ENCODE peak calls at places on chromosomes 12 and 14, in five cellular contexts. One of them, this sample, is unnamed. For H3K27me3, the result is how much of the 10 kb centered on the place peaks cover.

GRCh38 chr12:83016226-83016835 is 329.6 kb downstream of the TMTC2 start:
- DNase-seq in left lung: no peak
- DNase-seq in PC-9: peak
- DNase-seq in effector memory CD4-positive, alpha-beta T cell: no peak
- DNase-seq in testis: peak
- DNase-seq in this sample: no peak

GRCh38 chr14:85060116-85060515 is 469.8 kb upstream of the FLRT2 start:
- DNase-seq in PC-9: no peak
- DNase-seq in testis: no peak
- DNase-seq in effector memory CD4-positive, alpha-beta T cell: no peak
- DNase-seq in left lung: no peak
- DNase-seq in this sample: no peak

GRCh38 chr14:74611672-74612345 is at the start of gene LTBP2:
- DNase-seq in testis: peak
- DNase-seq in PC-9: peak
- DNase-seq in left lung: peak
- DNase-seq in effector memory CD4-positive, alpha-beta T cell: no peak
- DNase-seq in this sample: no peak

GRCh38 chr14:68487805-68488590 is 304.9 kb downstream of the ZFP36L1 start:
- DNase-seq in testis: no peak
- DNase-seq in left lung: no peak
- DNase-seq in effector memory CD4-positive, alpha-beta T cell: no peak
- DNase-seq in PC-9: peak
- DNase-seq in this sample: no peak

GRCh38 chr14:80055912-80056801 is 155.1 kb downstream of the DIO2 start:
- DNase-seq in effector memory CD4-positive, alpha-beta T cell: no peak
- DNase-seq in PC-9: peak
- DNase-seq in testis: peak
- DNase-seq in left lung: no peak
- DNase-seq in this sample: no peak

GRCh38 chr12:124321040-124321481 is 26.2 kb downstream of the RFLNA start:
- DNase-seq in effector memory CD4-positive, alpha-beta T cell: peak
- DNase-seq in testis: peak
- DNase-seq in left lung: peak
- DNase-seq in PC-9: peak
- DNase-seq in this sample: no peak

GRCh38 chr12:122182887-122183587 is at the start of gene LRRC43:
- DNase-seq in testis: peak
- DNase-seq in left lung: peak
- DNase-seq in effector memory CD4-positive, alpha-beta T cell: no peak
- DNase-seq in PC-9: peak
- DNase-seq in this sample: no peak

GRCh38 chr12:18723752-18724151 is 14.1 kb downstream of the PLCZ1 start:
- DNase-seq in PC-9: peak
- DNase-seq in testis: no peak
- DNase-seq in left lung: no peak
- DNase-seq in effector memory CD4-positive, alpha-beta T cell: no peak
- DNase-seq in this sample: no peak

GRCh38 chr12:55720894-55721444 is 776 bp downstream of the RDH5 start:
- DNase-seq in left lung: peak
- DNase-seq in testis: peak
- DNase-seq in PC-9: peak
- DNase-seq in effector memory CD4-positive, alpha-beta T cell: no peak
- DNase-seq in this sample: no peak

GRCh38 chr12:63064080-63064479 is 86.9 kb downstream of the AVPR1A start:
- DNase-seq in testis: no peak
- DNase-seq in PC-9: no peak
- DNase-seq in effector memory CD4-positive, alpha-beta T cell: no peak
- DNase-seq in left lung: no peak
- DNase-seq in this sample: no peak

GRCh38 chr14:91292476-91292875 is 48.0 kb upstream of the GPR68 start:
- DNase-seq in effector memory CD4-positive, alpha-beta T cell: no peak
- DNase-seq in testis: no peak
- DNase-seq in PC-9: no peak
- DNase-seq in left lung: no peak
- DNase-seq in this sample: no peak

GRCh38 chr12:25063873-25064598 is 115.1 kb upstream of the BCAT1 start:
- DNase-seq in effector memory CD4-positive, alpha-beta T cell: no peak
- DNase-seq in left lung: no peak
- DNase-seq in testis: no peak
- DNase-seq in PC-9: no peak
- DNase-seq in this sample: no peak

GRCh38 chr12:122951979-122952892 is 14.0 kb downstream of the ABCB9 start:
- DNase-seq in left lung: peak
- DNase-seq in testis: peak
- DNase-seq in PC-9: peak
- DNase-seq in effector memory CD4-positive, alpha-beta T cell: peak
- DNase-seq in this sample: peak

GRCh38 chr14:102317564-102318248 is 1.8 kb upstream of the ZNF839 start:
- DNase-seq in PC-9: peak
- DNase-seq in left lung: no peak
- DNase-seq in testis: peak
- DNase-seq in effector memory CD4-positive, alpha-beta T cell: no peak
- DNase-seq in this sample: no peak

GRCh38 chr12:132218915-132219314 is 74.7 kb downstream of the NOC4L start:
- DNase-seq in testis: no peak
- DNase-seq in left lung: peak
- DNase-seq in effector memory CD4-positive, alpha-beta T cell: peak
- DNase-seq in PC-9: no peak
- DNase-seq in this sample: no peak

GRCh38 chr12:103978384-103978982 is 12.8 kb downstream of the TDG start:
- DNase-seq in testis: no peak
- DNase-seq in effector memory CD4-positive, alpha-beta T cell: no peak
- DNase-seq in PC-9: no peak
- DNase-seq in left lung: no peak
- DNase-seq in this sample: no peak

GRCh38 chr12:106139422-106140141 is 828 bp upstream of the NUAK1 start:
- DNase-seq in testis: peak
- DNase-seq in left lung: peak
- DNase-seq in PC-9: peak
- DNase-seq in effector memory CD4-positive, alpha-beta T cell: no peak
- DNase-seq in this sample: peak

GRCh38 chr14:32244404-32244803 is 41.3 kb upstream of the RNU6-8 start:
- DNase-seq in left lung: no peak
- DNase-seq in effector memory CD4-positive, alpha-beta T cell: no peak
- DNase-seq in testis: no peak
- DNase-seq in PC-9: no peak
- DNase-seq in this sample: no peak

GRCh38 chr14:29262979-29263378 is 496.4 kb downstream of the FOXG1 start:
- DNase-seq in effector memory CD4-positive, alpha-beta T cell: no peak
- DNase-seq in PC-9: no peak
- DNase-seq in left lung: no peak
- DNase-seq in testis: no peak
- DNase-seq in this sample: no peak

GRCh38 chr14:103551338-103551762 is 11.1 kb downstream of the BAG5 start:
- DNase-seq in testis: peak
- DNase-seq in PC-9: no peak
- DNase-seq in effector memory CD4-positive, alpha-beta T cell: no peak
- DNase-seq in left lung: no peak
- DNase-seq in this sample: peak

GRCh38 chr14:53331247-53331646 is 178.1 kb upstream of the DDHD1 start:
- DNase-seq in left lung: no peak
- DNase-seq in PC-9: no peak
- DNase-seq in effector memory CD4-positive, alpha-beta T cell: no peak
- DNase-seq in testis: no peak
- DNase-seq in this sample: no peak

GRCh38 chr12:133236144-133236543 is 467 bp upstream of the ANHX start:
- DNase-seq in left lung: no peak
- DNase-seq in testis: peak
- DNase-seq in effector memory CD4-positive, alpha-beta T cell: no peak
- DNase-seq in PC-9: no peak
- DNase-seq in this sample: no peak

GRCh38 chr14:60106341-60106740 is 14.6 kb downstream of the PCNX4 start:
- DNase-seq in effector memory CD4-positive, alpha-beta T cell: no peak
- DNase-seq in left lung: no peak
- DNase-seq in testis: peak
- DNase-seq in PC-9: no peak
- DNase-seq in this sample: no peak

GRCh38 chr12:110248096-110248447 is 33.0 kb upstream of the ATP2A2 start:
- DNase-seq in left lung: no peak
- DNase-seq in PC-9: no peak
- DNase-seq in testis: no peak
- DNase-seq in effector memory CD4-positive, alpha-beta T cell: no peak
- DNase-seq in this sample: no peak

GRCh38 chr14:67265131-67265530 is 23.9 kb downstream of the PALS1 start:
- DNase-seq in testis: no peak
- DNase-seq in left lung: no peak
- DNase-seq in effector memory CD4-positive, alpha-beta T cell: no peak
- DNase-seq in PC-9: no peak
- DNase-seq in this sample: no peak

GRCh38 chr12:118330421-118331018 is 42.2 kb downstream of the TAOK3 start:
- DNase-seq in PC-9: no peak
- DNase-seq in effector memory CD4-positive, alpha-beta T cell: no peak
- DNase-seq in left lung: no peak
- DNase-seq in testis: no peak
- DNase-seq in this sample: no peak

GRCh38 chr14:80847093-80847492 is 94.4 kb downstream of the CEP128 start:
- DNase-seq in PC-9: no peak
- DNase-seq in effector memory CD4-positive, alpha-beta T cell: no peak
- DNase-seq in left lung: no peak
- DNase-seq in testis: no peak
- DNase-seq in this sample: no peak

DNA sequence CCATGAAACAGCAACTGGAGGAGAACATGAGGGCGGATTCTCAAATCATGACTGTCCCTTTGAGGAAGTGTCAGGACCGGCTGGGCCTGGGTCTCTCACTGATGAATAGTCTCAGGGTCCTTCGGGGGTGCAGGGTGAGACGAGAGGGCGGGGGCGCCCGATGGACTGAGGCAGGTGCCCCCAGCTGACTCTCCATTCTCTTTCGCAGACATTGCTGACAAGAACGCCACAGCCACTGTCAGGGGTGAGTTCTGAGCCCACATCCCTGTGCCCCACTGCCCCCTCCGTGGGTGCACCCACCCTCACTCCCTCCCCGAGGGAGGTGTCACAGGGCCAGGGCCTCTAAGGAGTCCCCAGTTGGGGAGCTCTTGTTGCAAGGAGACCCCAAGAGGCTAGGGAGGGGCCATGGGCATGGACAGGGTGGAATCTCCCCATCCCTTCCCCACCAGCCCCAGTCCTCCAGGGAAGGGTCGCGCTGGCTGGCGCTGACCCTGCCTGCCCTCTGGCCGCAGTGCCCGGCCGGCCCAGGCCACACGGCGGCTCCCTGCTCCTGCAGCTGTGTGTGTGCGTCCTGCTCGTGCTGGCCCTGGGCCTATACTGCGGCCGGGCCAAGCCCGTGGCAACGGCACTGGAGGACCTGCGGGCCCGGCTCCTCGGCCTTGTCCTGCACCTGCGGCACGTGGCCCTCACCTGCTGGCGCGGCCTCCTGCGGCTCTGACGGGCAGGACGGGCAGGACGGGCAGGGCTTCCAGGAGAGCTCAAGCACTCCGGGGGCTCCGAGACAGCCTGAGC is 8.7 kb downstream of the C14orf180 start:
- DNase-seq in left lung: peak
- DNase-seq in testis: no peak
- DNase-seq in effector memory CD4-positive, alpha-beta T cell: no peak
- DNase-seq in PC-9: no peak
- DNase-seq in this sample: no peak
- H3K27me3 ChIP-seq in left lung: half or more
- H3K27me3 ChIP-seq in testis: under half
- H3K27me3 ChIP-seq in effector memory CD4-positive, alpha-beta T cell: under half
- H3K27me3 ChIP-seq in PC-9: half or more
- H3K27me3 ChIP-seq in this sample: half or more

GRCh38 chr14:25050494-25051170 is 685 bp upstream of the STXBP6 start:
- DNase-seq in PC-9: no peak
- DNase-seq in effector memory CD4-positive, alpha-beta T cell: no peak
- DNase-seq in testis: no peak
- DNase-seq in left lung: no peak
- DNase-seq in this sample: no peak
- H3K27me3 ChIP-seq in PC-9: under half
- H3K27me3 ChIP-seq in effector memory CD4-positive, alpha-beta T cell: under half
- H3K27me3 ChIP-seq in testis: under half
- H3K27me3 ChIP-seq in left lung: half or more
- H3K27me3 ChIP-seq in this sample: under half

GRCh38 chr14:61282746-61283145 is 1.6 kb upstream of the TMEM30B start:
- DNase-seq in PC-9: no peak
- DNase-seq in effector memory CD4-positive, alpha-beta T cell: no peak
- DNase-seq in testis: no peak
- DNase-seq in left lung: no peak
- DNase-seq in this sample: no peak
- H3K27me3 ChIP-seq in PC-9: under half
- H3K27me3 ChIP-seq in effector memory CD4-positive, alpha-beta T cell: under half
- H3K27me3 ChIP-seq in testis: under half
- H3K27me3 ChIP-seq in left lung: under half
- H3K27me3 ChIP-seq in this sample: under half

DNA sequence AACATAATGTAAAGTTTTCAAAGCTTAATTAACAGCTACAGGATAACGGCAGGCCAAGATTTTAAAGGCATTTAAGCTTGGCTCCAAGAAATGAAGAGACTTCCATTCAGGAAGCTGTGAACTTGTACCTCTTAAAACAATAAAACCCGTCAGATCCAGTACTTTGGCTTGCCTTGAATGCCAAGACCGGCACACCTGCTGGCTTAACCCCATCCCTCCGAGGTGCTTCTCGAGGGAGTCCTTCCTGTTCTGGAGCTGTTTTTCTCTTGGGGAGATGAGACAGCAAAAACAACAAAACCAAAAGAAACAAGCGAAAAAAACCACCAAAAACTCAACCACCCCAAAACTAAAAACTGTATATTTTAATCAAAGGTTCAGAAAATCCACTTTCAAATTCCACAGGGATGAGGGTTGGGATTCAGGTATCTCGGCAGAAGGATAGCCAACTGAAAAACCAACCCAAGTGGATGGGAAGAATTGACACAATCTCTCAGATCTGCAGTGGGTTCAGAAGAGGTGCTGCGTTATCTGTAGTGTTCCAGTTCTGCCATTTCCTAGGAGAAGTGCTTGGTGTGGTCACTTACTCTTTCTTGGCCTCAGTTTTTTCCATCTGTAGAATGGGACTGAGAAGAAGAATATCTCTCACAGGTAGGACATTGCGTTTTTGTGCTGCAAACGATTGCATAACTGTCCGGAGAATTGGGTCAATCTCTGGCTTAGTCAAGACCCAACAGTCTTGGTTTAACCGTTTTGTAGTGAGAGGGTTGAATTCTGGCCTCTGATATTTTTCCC is 420.1 kb downstream of the VRK1 start:
- DNase-seq in testis: no peak
- DNase-seq in PC-9: no peak
- DNase-seq in effector memory CD4-positive, alpha-beta T cell: no peak
- DNase-seq in left lung: no peak
- DNase-seq in this sample: no peak
- H3K27me3 ChIP-seq in testis: under half
- H3K27me3 ChIP-seq in PC-9: half or more
- H3K27me3 ChIP-seq in effector memory CD4-positive, alpha-beta T cell: under half
- H3K27me3 ChIP-seq in left lung: half or more
- H3K27me3 ChIP-seq in this sample: under half

This sample was measured in suprapubic skin.